ENCODE peak calls at places on chromosomes 4 and X, in five cellular contexts. H is head of caudate nucleus; B is activated T-cell treated with anti-CD3 and anti-CD28 coated beads, Interleukin-2, amount 50 U/mL, for 72 hours; F is esophagus muscularis mucosa; I is T-helper 2 cell. U is an unnamed sample.
A peak's percentile ranks its signal among the peaks of the same experiment; 100 is the strongest.

GRCh38 chr4:87067120-87067885 is 132.5 kb downstream of the AFF1 start:
- DNase-seq in I (no peak), H (no peak), B (no peak), F (no peak), U (no peak)

GRCh38 chr4:7970031-7970946 is 30.6 kb upstream of the AFAP1 start:
- DNase-seq in F (no peak), B (peak; percentile 51), H (no peak), I (peak; percentile 58), U (no peak)

GRCh38 chr4:2849267-2850140 is 5.9 kb downstream of the ADD1 start:
- DNase-seq in F (no peak), I (no peak), B (no peak), H (no peak), U (no peak)

GRCh38 chrX:39813631-39814246 is 284.0 kb downstream of the BCOR start:
- DNase-seq in B (no peak), H (peak; percentile 70), I (no peak), F (peak; percentile 91), U (peak; percentile 72)

GRCh38 chr4:184237612-184238011 is 19.9 kb upstream of the ENPP6 start:
- DNase-seq in B (peak; percentile 53), I (peak; percentile 15), H (no peak), F (no peak), U (no peak)

GRCh38 chr4:28443786-28444412 is 1583.3 kb downstream of the STIM2 start:
- DNase-seq in F (no peak), I (no peak), H (peak; percentile 26), B (no peak), U (no peak)

GRCh38 chrX:16714504-16714903 is 2.0 kb upstream of the CTPS2 start:
- DNase-seq in F (no peak), B (no peak), I (no peak), H (no peak), U (no peak)

GRCh38 chr4:23237771-23238170 is 545.0 kb downstream of the GBA3 start:
- DNase-seq in F (no peak), I (no peak), B (no peak), H (peak; percentile 23), U (no peak)

GRCh38 chr4:40924096-40924792 is 174.5 kb downstream of the NSUN7 start:
- DNase-seq in H (peak; percentile 43), B (peak; percentile 85), F (no peak), I (no peak), U (no peak)

GRCh38 chrX:106035064-106035463 is 3.5 kb downstream of the SERPINA7 start:
- DNase-seq in I (no peak), F (no peak), H (no peak), B (no peak), U (no peak)

GRCh38 chr4:109462297-109462696 is 28.7 kb downstream of the SEC24B start:
- DNase-seq in B (no peak), F (no peak), I (no peak), H (no peak), U (no peak)

GRCh38 chr4:47383829-47384427 is 79.6 kb downstream of the COMMD8 start:
- DNase-seq in F (no peak), I (no peak), B (no peak), H (no peak), U (peak; percentile 44)

GRCh38 chr4:156654410-156654809 is 317.2 kb downstream of the PDGFC start:
- DNase-seq in H (no peak), B (no peak), I (no peak), F (no peak), U (no peak)

GRCh38 chrX:17632942-17633341 is 104.4 kb upstream of the SCML1 start:
- DNase-seq in F (no peak), B (no peak), I (no peak), H (no peak), U (no peak)

GRCh38 chrX:75784689-75785491 is at the start of gene MAGEE2:
- DNase-seq in I (no peak), B (peak; percentile 12), F (no peak), H (peak; percentile 8), U (peak; percentile 36)

GRCh38 chr4:160026720-160027119 is 923.8 kb downstream of the RAPGEF2 start:
- DNase-seq in H (no peak), B (no peak), I (no peak), F (no peak), U (no peak)

GRCh38 chrX:65587616-65588526 is 53.3 kb upstream of the LAS1L start:
- DNase-seq in B (no peak), I (no peak), H (peak; percentile 56), F (peak; percentile 91), U (no peak)

GRCh38 chr4:36704289-36704688 is 422.9 kb downstream of the DTHD1 start:
- DNase-seq in H (no peak), F (no peak), I (no peak), B (no peak), U (no peak)

GRCh38 chr4:128711361-128711760 is 98.1 kb upstream of the JADE1 start:
- DNase-seq in H (no peak), F (no peak), I (no peak), B (no peak), U (no peak)

GRCh38 chr4:168092176-168092712 is at the start of gene ANXA10:
- DNase-seq in B (no peak), H (no peak), F (no peak), I (no peak), U (no peak)

GRCh38 chr4:105808459-105809041 is 86.7 kb upstream of the NPNT start:
- DNase-seq in I (no peak), F (no peak), H (no peak), B (no peak), U (no peak)

GRCh38 chr4:167883271-167883670 is 209.1 kb upstream of the ANXA10 start:
- DNase-seq in I (no peak), B (no peak), H (no peak), F (no peak), U (no peak)

GRCh38 chr4:183136880-183137279 is 37.8 kb downstream of the WWC2 start:
- DNase-seq in B (no peak), F (no peak), H (no peak), I (no peak), U (no peak)

GRCh38 chrX:57134702-57135101 is 2.5 kb downstream of the SPIN2A start:
- DNase-seq in H (no peak), B (no peak), I (no peak), F (no peak), U (no peak)

GRCh38 chrX:8845060-8845459 is 43.9 kb upstream of the FAM9A start:
- DNase-seq in I (no peak), B (no peak), H (no peak), F (no peak), U (no peak)

GRCh38 chr4:96531836-96532235 is 691.9 kb downstream of the PDHA2 start:
- DNase-seq in I (no peak), B (no peak), H (no peak), F (no peak), U (no peak)

U was measured in cerebellum.